ENCODE peak calls at places on chromosomes 13 and 19, in four cellular contexts. P is epithelial cell of esophagus, S is fibroblast of pulmonary artery, G is foreskin keratinocyte. X is an unnamed sample.

GRCh38 chr13:62482351-62482750 is 1066.7 kb upstream of the PCDH20 start:
- DNase-seq in P (peak), S (peak), G (peak), X (no peak)

GRCh38 chr13:46039421-46040036 is 13.0 kb downstream of the ZC3H13 start:
- DNase-seq in P (no peak), S (no peak), G (no peak), X (no peak)

GRCh38 chr13:26019881-26020535 is 31.8 kb downstream of the SHISA2 start:
- DNase-seq in P (peak), S (peak), G (peak), X (no peak)

GRCh38 chr19:13838943-13839192 is 38.1 kb upstream of the NANOS3 start:
- DNase-seq in P (no peak), S (no peak), G (no peak), X (no peak)

GRCh38 chr13:100490692-100491091 is 97.9 kb downstream of the GGACT start:
- DNase-seq in P (peak), S (no peak), G (no peak), X (no peak)

GRCh38 chr13:43487885-43488284 is 298.9 kb downstream of the ENOX1 start:
- DNase-seq in P (no peak), S (no peak), G (no peak), X (no peak)

GRCh38 chr13:66965146-66965545 is 265.0 kb downstream of the PCDH9 start:
- DNase-seq in P (no peak), S (peak), G (no peak), X (no peak)

GRCh38 chr13:74290324-74290773 is 156.1 kb upstream of the KLF12 start:
- DNase-seq in P (peak), S (peak), G (peak), X (no peak)

GRCh38 chr19:48367855-48368254 is 3.7 kb downstream of the SYNGR4 start:
- DNase-seq in P (no peak), S (no peak), G (no peak), X (peak)

GRCh38 chr19:48351341-48351752 is 12.4 kb downstream of the TMEM143 start:
- DNase-seq in P (peak), S (peak), G (no peak), X (peak)

GRCh38 chr19:1026189-1027019 is at the start of gene CNN2:
- DNase-seq in P (peak), S (peak), G (peak), X (peak)

GRCh38 chr13:25375727-25376358 is 4.1 kb downstream of the ATP8A2 start:
- DNase-seq in P (peak), S (peak), G (peak), X (peak)

GRCh38 chr13:54949735-54950134 is 1921.1 kb downstream of the OLFM4 start:
- DNase-seq in P (peak), S (no peak), G (no peak), X (no peak)

GRCh38 chr13:113561417-113562084 is 23.0 kb upstream of the TFDP1 start:
- DNase-seq in P (no peak), S (no peak), G (no peak), X (no peak)

GRCh38 chr19:49127674-49128544 is 8.6 kb downstream of the PPFIA3 start:
- DNase-seq in P (peak), S (peak), G (peak), X (peak)

GRCh38 chr19:55080915-55081772 is 5.5 kb downstream of the EPS8L1 start:
- DNase-seq in P (peak), S (peak), G (peak), X (peak)

GRCh38 chr13:106083620-106084350 is 451.7 kb downstream of the EFNB2 start:
- DNase-seq in P (peak), S (peak), G (peak), X (peak)

GRCh38 chr13:24911135-24911524 is 147.2 kb downstream of the RNF17 start:
- DNase-seq in P (peak), S (peak), G (peak), X (no peak)

GRCh38 chr13:114166381-114167131 is 12.5 kb upstream of the CFAP97D2 start:
- DNase-seq in P (no peak), S (no peak), G (no peak), X (no peak)

GRCh38 chr19:12995596-12996541 is 594 bp downstream of the NFIX start:
- DNase-seq in P (no peak), S (peak), G (no peak), X (no peak)

GRCh38 chr13:62473944-62474237 is 1058.2 kb upstream of the PCDH20 start:
- DNase-seq in P (no peak), S (no peak), G (no peak), X (no peak)

GRCh38 chr13:35744566-35745203 is 268.2 kb upstream of the MAB21L1 start:
- DNase-seq in P (no peak), S (peak), G (no peak), X (no peak)

GRCh38 chr13:106159295-106160195 is 375.9 kb downstream of the EFNB2 start:
- DNase-seq in P (no peak), S (no peak), G (no peak), X (no peak)

GRCh38 chr13:97621631-97622030 is 187.7 kb downstream of the RAP2A start:
- DNase-seq in P (no peak), S (no peak), G (no peak), X (no peak)

GRCh38 chr19:4794971-4795370 is 3.4 kb downstream of the FEM1A start:
- DNase-seq in P (peak), S (no peak), G (peak), X (no peak)

GRCh38 chr19:49956113-49956491 is 4.9 kb downstream of the SIGLEC11 start:
- DNase-seq in P (no peak), S (no peak), G (no peak), X (no peak)

GRCh38 chr19:21202865-21203494 is 61.1 kb downstream of the ZNF431 start:
- DNase-seq in P (peak), S (peak), G (peak), X (no peak)

GRCh38 chr13:112248909-112249592 is 127.1 kb upstream of the SPACA7 start:
- DNase-seq in P (no peak), S (no peak), G (no peak), X (no peak)

GRCh38 chr13:84896128-84896527 is 903.1 kb downstream of the SLITRK6 start:
- DNase-seq in P (peak), S (peak), G (peak), X (peak)

DNA sequence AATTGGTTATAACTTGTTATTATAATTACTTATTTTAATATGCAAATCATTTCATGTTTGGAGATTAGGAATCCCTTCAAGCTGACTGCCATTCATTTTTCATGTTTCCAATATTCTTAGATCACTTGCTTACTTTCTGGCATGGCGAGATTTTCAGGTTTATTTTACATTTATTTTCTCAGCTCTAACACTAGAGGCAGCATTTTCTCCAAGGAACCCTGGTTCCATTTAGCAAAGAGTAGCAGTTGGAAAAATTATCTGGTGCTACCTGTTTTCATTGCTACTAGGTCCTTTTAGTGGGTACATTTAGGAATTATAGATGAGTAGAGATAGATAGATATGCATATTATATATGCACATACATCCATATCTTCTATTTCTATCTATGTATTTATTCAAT is 90.9 kb upstream of the TRPC4 start:
- DNase-seq in P (no peak), S (peak), G (no peak), X (no peak)
- TF ChIP-seq CTCF in P (peak), S (peak), G (peak), X (no peak)

GRCh38 chr13:20130012-20130411 is 30.8 kb downstream of the GJA3 start:
- DNase-seq in P (no peak), S (no peak), G (no peak), X (no peak)

GRCh38 chr13:20127563-20128458 is 33.0 kb downstream of the GJA3 start:
- DNase-seq in P (peak), S (peak), G (peak), X (peak)

GRCh38 chr13:20129076-20129475 is 31.8 kb downstream of the GJA3 start:
- DNase-seq in P (no peak), S (no peak), G (no peak), X (no peak)

GRCh38 chr13:20127263-20127562 is 33.6 kb downstream of the GJA3 start:
- DNase-seq in P (no peak), S (peak), G (no peak), X (no peak)

GRCh38 chr13:20128459-20128927 is 32.4 kb downstream of the GJA3 start:
- DNase-seq in P (peak), S (no peak), G (no peak), X (peak)
- TF ChIP-seq CTCF in P (peak), S (no peak), G (peak), X (peak)

DNA sequence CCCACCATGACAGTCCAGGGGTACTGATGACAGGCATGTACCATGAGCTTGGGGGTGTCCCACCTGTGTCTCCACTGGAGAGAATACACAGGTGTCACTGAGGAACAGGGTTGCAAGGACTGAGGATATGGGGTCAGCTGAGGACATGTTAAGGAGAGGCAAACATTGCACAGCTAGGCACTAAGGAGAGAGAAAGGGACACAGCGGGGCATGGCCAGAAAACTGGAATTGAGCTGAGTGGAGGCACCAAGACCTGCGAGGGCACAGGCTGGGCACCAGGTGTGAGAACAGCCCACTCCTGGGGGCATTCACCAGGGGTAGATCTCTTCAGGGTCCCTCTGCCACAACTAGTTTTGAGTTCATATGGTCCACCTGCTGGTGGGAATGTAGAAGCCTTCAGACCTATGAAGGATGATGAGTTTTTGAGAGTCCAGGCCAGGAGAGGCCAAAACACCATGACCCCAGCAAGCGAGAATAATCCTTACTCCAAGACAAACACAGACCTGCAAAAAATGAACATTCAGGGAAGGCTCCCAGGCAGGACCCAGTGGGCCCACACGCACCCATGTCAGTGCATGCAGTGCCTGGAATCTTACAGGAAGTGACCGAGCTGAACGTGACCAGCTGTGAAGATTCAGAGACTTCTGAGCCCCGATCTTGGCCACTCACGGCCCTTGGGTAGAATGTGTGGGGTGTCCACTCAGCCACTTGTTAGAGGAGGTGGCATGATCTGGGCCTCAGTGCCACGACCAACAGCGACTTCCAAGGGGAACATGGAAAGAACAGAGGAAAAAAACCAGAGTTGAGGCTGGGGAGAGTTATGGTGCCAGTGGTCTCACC is 1.4 kb upstream of the ZNF584 start:
- DNase-seq in P (no peak), S (no peak), G (no peak), X (peak)
- TF ChIP-seq CTCF in P (peak), S (peak), G (peak), X (no peak)

DNA sequence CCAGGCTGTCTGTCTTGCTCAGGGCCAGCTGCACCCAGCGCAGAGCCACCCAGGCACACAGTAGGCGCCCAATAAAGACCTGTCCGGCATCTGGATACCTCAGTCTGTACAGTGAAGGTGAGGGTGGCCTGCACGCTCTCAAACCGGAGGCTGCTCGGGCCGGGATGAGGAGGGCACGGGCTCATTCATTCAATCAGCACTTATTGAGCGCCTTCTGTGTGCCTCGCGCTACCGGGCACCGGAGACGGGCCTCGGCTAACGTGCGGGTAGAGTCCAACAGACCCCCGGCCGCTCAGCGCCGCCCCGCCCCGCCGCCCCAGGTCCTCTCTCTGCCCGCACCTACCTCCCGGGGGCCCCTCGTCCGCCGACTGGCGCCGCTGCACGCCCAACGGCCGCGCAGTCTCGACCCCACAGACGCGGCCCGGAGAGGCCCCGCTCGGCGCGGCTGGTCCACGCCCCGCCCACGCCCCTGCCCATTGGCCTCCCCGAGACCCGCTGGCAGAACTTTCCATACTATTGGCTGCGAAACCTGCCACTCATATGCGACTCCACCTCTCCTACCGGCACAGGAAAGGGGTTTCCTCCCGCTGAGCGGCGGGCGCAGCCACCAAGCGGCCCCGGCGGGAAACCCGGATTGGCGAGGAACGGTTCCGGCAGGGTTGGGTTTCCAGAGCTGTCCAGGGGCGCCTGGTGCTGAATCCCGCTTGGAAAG is at the start of gene SLC39A3:
- DNase-seq in P (peak), S (peak), G (peak), X (peak)
- TF ChIP-seq CTCF in P (no peak), S (peak), G (no peak), X (no peak)

GRCh38 chr19:17075035-17075859 is at the start of the genes HAUS8 and MYO9B:
- DNase-seq in P (peak), S (peak), G (peak), X (peak)
- TF ChIP-seq CTCF in P (no peak), S (no peak), G (peak), X (no peak)

GRCh38 chr19:35246466-35247096 is 2.2 kb upstream of the LSR start:
- DNase-seq in P (no peak), S (no peak), G (no peak), X (no peak)

GRCh38 chr19:35247526-35248309 is 1.1 kb upstream of the LSR start:
- DNase-seq in P (peak), S (no peak), G (peak), X (peak)

GRCh38 chr19:35249146-35249847 is 495 bp downstream of the LSR start:
- DNase-seq in P (peak), S (no peak), G (peak), X (no peak)

GRCh38 chr19:35249848-35250711 is 1.3 kb downstream of the LSR start:
- DNase-seq in P (no peak), S (no peak), G (no peak), X (no peak)

DNA sequence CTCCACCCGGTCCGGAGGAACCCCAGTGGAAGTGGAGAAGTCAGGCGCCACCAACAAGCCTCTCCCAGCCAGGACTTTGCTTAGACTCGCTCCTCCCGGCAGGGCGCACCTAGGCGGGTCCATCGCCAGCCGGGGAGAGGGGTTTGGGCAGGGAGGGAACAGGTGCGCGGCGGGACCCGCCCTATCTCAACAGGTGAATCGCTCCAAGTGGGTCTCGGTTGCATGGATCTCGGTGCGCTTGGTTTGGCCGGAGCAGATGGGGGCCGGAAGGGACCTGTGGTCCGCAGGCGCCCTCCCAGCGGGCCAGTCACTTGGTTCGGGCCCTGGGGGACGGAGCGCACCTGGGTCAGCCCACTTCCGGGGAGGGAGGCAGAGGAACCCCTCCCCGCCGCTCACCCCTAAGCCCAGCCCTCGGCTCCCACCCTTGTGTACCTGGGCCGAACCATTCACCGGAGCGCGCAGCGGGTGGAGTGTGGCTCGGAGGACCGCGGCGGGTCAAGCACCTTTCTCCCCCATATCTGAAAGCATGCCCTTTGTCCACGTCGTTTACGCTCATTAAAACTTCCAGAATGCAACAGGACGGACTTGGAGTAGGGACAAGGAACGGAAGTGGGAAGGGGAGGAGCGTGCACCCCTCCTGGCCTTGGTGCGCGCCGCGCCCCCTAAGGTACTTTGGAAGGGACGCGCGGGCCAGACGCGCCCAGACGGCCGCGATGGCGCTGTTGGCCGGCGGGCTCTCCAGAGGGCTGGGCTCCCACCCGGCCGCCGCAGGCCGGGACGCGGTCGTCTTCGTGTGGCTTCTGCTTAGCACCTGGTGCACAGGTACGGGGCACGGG is at the start of gene LSR:
- DNase-seq in P (peak), S (no peak), G (peak), X (peak)
- TF ChIP-seq CTCF in P (no peak), S (no peak), G (peak), X (no peak)

GRCh38 chr13:33678084-33678483 is 139.9 kb upstream of the RFC3 start:
- DNase-seq in P (no peak), S (no peak), G (no peak), X (no peak)
- TF ChIP-seq CTCF in P (no peak), S (no peak), G (no peak), X (no peak)